ENCODE peak calls at places on chromosomes 12 and 14, in six cellular contexts. O, I, C, V, X and H are unnamed samples.
A peak's percentile ranks its signal among the peaks of the same experiment; 100 is the strongest.

GRCh38 chr12:29899212-29899931 is 115.6 kb upstream of the TMTC1 start:
- DNase-seq in O (no peak), I (no peak), C (no peak), V (no peak), X (no peak), H (no peak)

GRCh38 chr14:68231832-68232642 is 412.5 kb downstream of the RAD51B start:
- DNase-seq in O (no peak), I (no peak), C (peak; percentile 44), V (peak; percentile 62), X (no peak), H (peak; percentile 56)

GRCh38 chr14:85528080-85528881 is 1.7 kb upstream of the FLRT2 start:
- DNase-seq in O (peak; percentile 74), I (no peak), C (peak; percentile 89), V (peak; percentile 90), X (no peak), H (peak; percentile 93)

GRCh38 chr12:127822743-127823433 is 444.1 kb upstream of the TMEM132C start:
- DNase-seq in O (no peak), I (no peak), C (peak; percentile 56), V (no peak), X (no peak), H (peak; percentile 61)

GRCh38 chr14:92949496-92950192 is 26.7 kb downstream of the CHGA start:
- DNase-seq in O (no peak), I (no peak), C (no peak), V (no peak), X (no peak), H (no peak)

GRCh38 chr12:95258146-95258545 is 40.5 kb downstream of the VEZT start:
- DNase-seq in O (no peak), I (no peak), C (peak; percentile 26), V (peak; percentile 55), X (no peak), H (no peak)

GRCh38 chr14:100065161-100065871 is at the start of gene EVL:
- DNase-seq in O (no peak), I (no peak), C (no peak), V (no peak), X (peak; percentile 90), H (no peak)

GRCh38 chr12:82366182-82366581 is 7.9 kb downstream of the METTL25 start:
- DNase-seq in O (no peak), I (no peak), C (no peak), V (peak; percentile 47), X (no peak), H (no peak)

GRCh38 chr14:57492859-57493258 is 798 bp downstream of the CCDC198 start:
- DNase-seq in O (no peak), I (no peak), C (peak; percentile 88), V (peak; percentile 45), X (no peak), H (peak; percentile 63)

GRCh38 chr14:103108749-103109207 is 14.3 kb downstream of the EXOC3L4 start:
- DNase-seq in O (peak; percentile 78), I (no peak), C (peak; percentile 38), V (peak; percentile 73), X (no peak), H (no peak)

GRCh38 chr14:52711666-52712065 is 4.7 kb downstream of the PSMC6 start:
- DNase-seq in O (no peak), I (no peak), C (peak; percentile 66), V (peak; percentile 52), X (no peak), H (no peak)

GRCh38 chr14:23544511-23545447 is 6.8 kb downstream of the ZFHX2 start:
- DNase-seq in O (peak; percentile 93), I (no peak), C (no peak), V (no peak), X (no peak), H (no peak)

GRCh38 chr12:54865683-54866324 is 11.5 kb downstream of the MUCL1 start:
- DNase-seq in O (no peak), I (no peak), C (no peak), V (no peak), X (no peak), H (no peak)

GRCh38 chr12:54868690-54869089 is 14.4 kb downstream of the MUCL1 start:
- DNase-seq in O (no peak), I (no peak), C (no peak), V (no peak), X (no peak), H (no peak)

GRCh38 chr12:54870617-54871016 is 16.3 kb downstream of the MUCL1 start:
- DNase-seq in O (no peak), I (no peak), C (no peak), V (no peak), X (no peak), H (no peak)

GRCh38 chr12:54863948-54864584 is 9.8 kb downstream of the MUCL1 start:
- DNase-seq in O (no peak), I (no peak), C (no peak), V (no peak), X (no peak), H (no peak)

DNA sequence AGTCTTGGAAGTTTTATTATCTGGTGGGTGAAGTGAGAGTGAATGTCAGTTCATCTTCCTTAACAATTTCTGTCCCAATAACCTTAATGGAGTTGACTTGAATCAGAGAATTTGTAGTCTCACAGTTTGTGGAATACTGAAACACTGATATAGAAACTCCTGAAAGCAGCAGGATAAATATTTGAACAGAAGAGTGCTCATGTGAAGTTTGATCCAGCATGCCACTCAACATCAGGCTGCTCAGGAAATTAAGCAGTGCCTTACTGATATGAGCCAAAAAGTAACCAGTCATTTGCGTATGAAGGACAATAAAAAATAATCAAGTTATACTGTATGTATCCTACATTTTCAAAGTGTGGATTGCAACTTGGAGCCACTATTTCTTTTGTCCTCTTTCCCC is 15.7 kb downstream of the MUCL1 start:
- DNase-seq in O (no peak), I (no peak), C (no peak), V (no peak), X (no peak), H (no peak)
- TF ChIP-seq CTCF in O (no peak), I (no peak), C (no peak), V (no peak), X (no peak), H (no peak)

GRCh38 chr12:2068638-2069037 is 15.9 kb downstream of the CACNA1C start:
- DNase-seq in O (no peak), I (no peak), C (no peak), V (no peak), X (no peak), H (no peak)

GRCh38 chr12:2058837-2059236 is 6.0 kb downstream of the CACNA1C start:
- DNase-seq in O (peak; percentile 68), I (no peak), C (no peak), V (no peak), X (no peak), H (no peak)

GRCh38 chr12:2061402-2061801 is 8.6 kb downstream of the CACNA1C start:
- DNase-seq in O (no peak), I (no peak), C (no peak), V (no peak), X (no peak), H (no peak)

DNA sequence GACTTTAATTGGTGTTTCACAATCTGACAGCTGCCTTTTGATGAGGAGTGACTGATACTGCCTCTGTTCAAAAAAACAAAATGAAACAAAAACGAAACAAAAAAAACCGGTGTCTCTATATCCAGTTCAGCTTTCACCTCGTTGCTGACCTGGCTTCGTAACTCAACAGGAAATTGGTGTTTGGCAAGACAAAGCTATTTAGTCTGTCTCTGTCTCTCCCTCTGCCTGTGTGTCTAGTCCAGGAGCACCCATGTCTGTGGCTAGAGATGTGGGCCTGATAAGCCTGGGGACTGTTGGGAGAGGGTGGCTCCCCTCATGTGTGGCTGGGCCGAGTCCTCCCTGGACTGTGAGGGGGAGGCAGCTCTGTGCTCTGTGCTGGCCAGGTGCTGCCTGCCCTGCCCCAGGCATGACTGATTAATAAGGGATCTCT is 11.3 kb downstream of the CACNA1C start:
- DNase-seq in O (no peak), I (no peak), C (peak; percentile 86), V (peak; percentile 59), X (no peak), H (peak; percentile 37)
- H3K4me3 ChIP-seq in O (no peak overlapping the region), I (no peak overlapping the region), C (peak overlapping the region; percentile 1), V (no peak overlapping the region), X (peak overlapping the region; percentile 3), H (no peak overlapping the region)

GRCh38 chr12:70839544-70839943 is 81.0 kb downstream of the PTPRR start:
- DNase-seq in O (peak; percentile 61), I (no peak), C (no peak), V (no peak), X (no peak), H (no peak)
- TF ChIP-seq CTCF in O (peak; percentile 65), I (no peak), C (no peak), V (no peak), X (no peak), H (no peak)

GRCh38 chr14:87567926-87568325 is 425.1 kb downstream of the GALC start:
- DNase-seq in O (no peak), I (no peak), C (peak; percentile 1), V (no peak), X (no peak), H (no peak)

GRCh38 chr14:87566986-87567385 is 426.0 kb downstream of the GALC start:
- DNase-seq in O (peak; percentile 45), I (no peak), C (peak; percentile 64), V (peak; percentile 0), X (no peak), H (peak; percentile 0)
- H3K4me3 ChIP-seq in O (no peak overlapping the region), I (no peak overlapping the region), C (no peak overlapping the region), V (no peak overlapping the region), X (no peak overlapping the region), H (no peak overlapping the region)

GRCh38 chr12:46825526-46826414 is at the start of gene SLC38A4:
- DNase-seq in O (peak; percentile 87), I (no peak), C (peak; percentile 36), V (peak; percentile 32), X (no peak), H (peak; percentile 35)
- TF ChIP-seq CTCF in O (peak; percentile 43), I (no peak), C (no peak), V (peak; percentile 23), X (no peak), H (peak; percentile 27)

GRCh38 chr12:68614772-68615171 is 4.1 kb downstream of the RAP1B start:
- DNase-seq in O (no peak), I (no peak), C (no peak), V (no peak), X (no peak), H (no peak)

GRCh38 chr12:68612675-68613074 is 2.0 kb downstream of the RAP1B start:
- DNase-seq in O (no peak), I (no peak), C (no peak), V (no peak), X (no peak), H (no peak)

GRCh38 chr12:68613209-68613904 is 2.7 kb downstream of the RAP1B start:
- DNase-seq in O (no peak), I (no peak), C (no peak), V (no peak), X (peak; percentile 31), H (no peak)

GRCh38 chr12:68612245-68612644 is 1.5 kb downstream of the RAP1B start:
- DNase-seq in O (no peak), I (no peak), C (peak; percentile 48), V (peak; percentile 59), X (no peak), H (peak; percentile 32)

GRCh38 chr12:68614105-68614679 is 3.5 kb downstream of the RAP1B start:
- DNase-seq in O (no peak), I (no peak), C (no peak), V (no peak), X (no peak), H (no peak)
- H3K4me3 ChIP-seq in O (peak overlapping the region; percentile 8), I (no peak overlapping the region), C (peak overlapping the region; percentile 1), V (no peak overlapping the region), X (peak overlapping the region; percentile 74), H (no peak overlapping the region)